ENCODE peak calls at places on chromosomes 3 and 15, in seven cellular contexts. K is RWPE1; R is LNCaP clone FGC; N is kidney tubule cell; F is NCI-H1105; H is activated naive CD8-positive, alpha-beta T cell treated with anti-CD3 and anti-CD28 coated beads, Interleukin-2, amount 50 U/mL, for 16 hours; W is WTC11. C is an unnamed sample.

GRCh38 chr15:46059921-46060565 is 425.2 kb downstream of the SQOR start:
- DNase-seq in K (no peak), R (peak), N (no peak), F (no peak), H (no peak), W (no peak), C (no peak)

GRCh38 chr3:16063603-16064002 is 110.9 kb upstream of the GALNT15 start:
- DNase-seq in K (no peak), R (no peak), N (no peak), F (no peak), H (no peak), W (no peak), C (no peak)

GRCh38 chr15:39345176-39345575 is 235.7 kb upstream of the THBS1 start:
- DNase-seq in K (no peak), R (no peak), N (no peak), F (no peak), H (no peak), W (no peak), C (no peak)

GRCh38 chr3:33315826-33316225 is 38.6 kb downstream of the FBXL2 start:
- DNase-seq in K (peak), R (no peak), N (peak), F (no peak), H (no peak), W (no peak), C (no peak)

GRCh38 chr3:107690522-107691138 is 167.9 kb downstream of the BBX start:
- DNase-seq in K (peak), R (no peak), N (peak), F (peak), H (no peak), W (no peak), C (no peak)

GRCh38 chr3:37751967-37752660 is 109.6 kb upstream of the CTDSPL start:
- DNase-seq in K (no peak), R (no peak), N (no peak), F (no peak), H (no peak), W (no peak), C (no peak)

GRCh38 chr15:40543631-40544294 is 21.1 kb downstream of the CCDC32 start:
- DNase-seq in K (no peak), R (no peak), N (no peak), F (no peak), H (no peak), W (no peak), C (no peak)

GRCh38 chr15:74144153-74144775 is 13.9 kb downstream of the ISLR2 start:
- DNase-seq in K (no peak), R (no peak), N (no peak), F (no peak), H (no peak), W (no peak), C (no peak)

GRCh38 chr15:63598467-63599400 is 1.5 kb downstream of the FBXL22 start:
- DNase-seq in K (no peak), R (no peak), N (no peak), F (no peak), H (no peak), W (no peak), C (no peak)

GRCh38 chr3:173135059-173135458 is 6.0 kb downstream of the SPATA16 start:
- DNase-seq in K (peak), R (no peak), N (peak), F (no peak), H (no peak), W (no peak), C (no peak)

GRCh38 chr3:179671709-179672337 is 19.0 kb downstream of the USP13 start:
- DNase-seq in K (no peak), R (no peak), N (peak), F (no peak), H (no peak), W (no peak), C (no peak)

GRCh38 chr15:71476823-71477222 is 333.5 kb upstream of the NR2E3 start:
- DNase-seq in K (no peak), R (no peak), N (no peak), F (no peak), H (no peak), W (no peak), C (no peak)

GRCh38 chr3:190345027-190345821 is 23.0 kb upstream of the CLDN1 start:
- DNase-seq in K (peak), R (peak), N (peak), F (no peak), H (no peak), W (no peak), C (no peak)

GRCh38 chr3:52401551-52401950 is 43.4 kb downstream of the SEMA3G start:
- DNase-seq in K (no peak), R (no peak), N (no peak), F (no peak), H (no peak), W (no peak), C (no peak)

GRCh38 chr3:158247288-158247687 is 137.4 kb downstream of the RSRC1 start:
- DNase-seq in K (no peak), R (no peak), N (no peak), F (no peak), H (no peak), W (no peak), C (no peak)

GRCh38 chr15:101242160-101242998 is 9.5 kb downstream of the CHSY1 start:
- DNase-seq in K (peak), R (no peak), N (peak), F (no peak), H (no peak), W (no peak), C (peak)

GRCh38 chr15:38879909-38880471 is 315.4 kb upstream of the RASGRP1 start:
- DNase-seq in K (no peak), R (no peak), N (no peak), F (no peak), H (no peak), W (no peak), C (no peak)

GRCh38 chr15:72307036-72307435 is 12.9 kb downstream of the CELF6 start:
- DNase-seq in K (no peak), R (no peak), N (no peak), F (no peak), H (no peak), W (no peak), C (no peak)

GRCh38 chr3:195774917-195775316 is 36.8 kb downstream of the MUC4 start:
- DNase-seq in K (no peak), R (peak), N (peak), F (peak), H (no peak), W (peak), C (no peak)

GRCh38 chr3:72517804-72518442 is 330.3 kb downstream of the SHQ1 start:
- DNase-seq in K (no peak), R (no peak), N (no peak), F (no peak), H (no peak), W (no peak), C (no peak)

GRCh38 chr3:126040386-126040785 is 43.5 kb downstream of the SLC41A3 start:
- DNase-seq in K (no peak), R (no peak), N (no peak), F (no peak), H (no peak), W (no peak), C (peak)

GRCh38 chr3:52633786-52634185 is 51.9 kb downstream of the PBRM1 start:
- DNase-seq in K (no peak), R (no peak), N (peak), F (no peak), H (no peak), W (no peak), C (no peak)

GRCh38 chr3:14222457-14222856 is 43.8 kb downstream of the LSM3 start:
- DNase-seq in K (no peak), R (no peak), N (no peak), F (no peak), H (no peak), W (no peak), C (no peak)

GRCh38 chr15:51224428-51224827 is 114.0 kb downstream of the CYP19A1 start:
- DNase-seq in K (no peak), R (no peak), N (no peak), F (no peak), H (no peak), W (no peak), C (no peak)

GRCh38 chr3:13419356-13420050 is 619 bp downstream of the NUP210 start:
- DNase-seq in K (no peak), R (no peak), N (peak), F (no peak), H (peak), W (peak), C (peak)

GRCh38 chr3:186025161-186025560 is 83.7 kb downstream of the ETV5 start:
- DNase-seq in K (no peak), R (no peak), N (peak), F (no peak), H (no peak), W (no peak), C (no peak)

GRCh38 chr15:31247404-31247803 is 79.2 kb upstream of the KLF13 start:
- DNase-seq in K (no peak), R (no peak), N (no peak), F (no peak), H (no peak), W (no peak), C (no peak)

GRCh38 chr3:70392227-70392626 is 79.8 kb upstream of the MDFIC2 start:
- DNase-seq in K (no peak), R (no peak), N (no peak), F (no peak), H (no peak), W (peak), C (no peak)

GRCh38 chr15:80179025-80179759 is 26.4 kb downstream of the FAH start:
- DNase-seq in K (peak), R (no peak), N (peak), F (no peak), H (no peak), W (no peak), C (no peak)

GRCh38 chr3:170997966-170998913 is 28.3 kb downstream of the SLC2A2 start:
- DNase-seq in K (no peak), R (no peak), N (peak), F (no peak), H (no peak), W (no peak), C (no peak)

GRCh38 chr15:34713635-34714034 is 41.2 kb downstream of the GJD2 start:
- DNase-seq in K (no peak), R (no peak), N (no peak), F (no peak), H (no peak), W (no peak), C (no peak)

GRCh38 chr15:38195191-38195901 is 57.3 kb upstream of the SPRED1 start:
- DNase-seq in K (no peak), R (no peak), N (no peak), F (no peak), H (no peak), W (no peak), C (no peak)

GRCh38 chr15:92394327-92395175 is 870 bp downstream of the ST8SIA2 start:
- DNase-seq in K (no peak), R (no peak), N (no peak), F (no peak), H (no peak), W (peak), C (no peak)

GRCh38 chr3:112699436-112699978 is 58.6 kb upstream of the CCDC80 start:
- DNase-seq in K (no peak), R (peak), N (peak), F (no peak), H (no peak), W (no peak), C (no peak)

C was measured in memory B cell.